ENCODE peak calls at places on chromosomes 6 and 20, in nine cellular contexts. Z is transverse colon, A is HepG2, F is stomach, O is prostate gland, N is HCT116, B is spleen, D is Panc1, T is sigmoid colon. V is an unnamed sample.
A peak's percentile ranks its signal among the peaks of the same experiment; 100 is the strongest.

GRCh38 chr6:34238507-34239239 is 2.0 kb downstream of the HMGA1 start:
- DNase-seq in D (no peak), F (no peak), A (no peak), T (peak; percentile 56), B (peak; percentile 80), O (no peak), N (no peak), Z (no peak), V (no peak)

GRCh38 chr20:36591281-36591680 is 14.3 kb upstream of the RAB5IF start:
- DNase-seq in B (no peak), A (no peak), F (no peak), N (no peak), T (no peak), Z (no peak), O (no peak), D (no peak), V (no peak)

GRCh38 chr6:144327081-144327480 is 41.9 kb downstream of the UTRN start:
- DNase-seq in D (no peak), A (no peak), F (no peak), O (peak; percentile 74), T (no peak), N (no peak), B (no peak), Z (no peak), V (no peak)

GRCh38 chr6:52612336-52613096 is 35.7 kb upstream of the TRAM2 start:
- DNase-seq in N (no peak), F (no peak), Z (no peak), T (no peak), O (no peak), B (no peak), A (no peak), D (no peak), V (no peak)

GRCh38 chr20:50333131-50333530 is 142.5 kb downstream of the CEBPB start:
- DNase-seq in F (no peak), T (peak; percentile 33), A (no peak), N (no peak), O (no peak), D (no peak), B (peak; percentile 12), Z (no peak), V (no peak)

GRCh38 chr6:158011980-158012566 is 30.4 kb downstream of the SYNJ2 start:
- DNase-seq in F (no peak), Z (no peak), B (peak; percentile 36), D (no peak), O (no peak), A (no peak), N (no peak), T (peak; percentile 39), V (no peak)

GRCh38 chr6:134379086-134379485 is 61.2 kb upstream of the SGK1 start:
- DNase-seq in Z (peak; percentile 84), N (peak; percentile 73), B (no peak), A (no peak), O (peak; percentile 76), F (peak; percentile 88), T (no peak), D (no peak), V (no peak)

GRCh38 chr6:3426091-3426780 is 30.6 kb downstream of the SLC22A23 start:
- DNase-seq in D (no peak), Z (no peak), F (no peak), T (no peak), B (no peak), A (no peak), O (no peak), N (no peak), V (no peak)

GRCh38 chr20:63942250-63943006 is 13.8 kb downstream of the UCKL1 start:
- DNase-seq in O (no peak), B (peak; percentile 90), F (peak; percentile 69), A (no peak), T (peak; percentile 65), N (no peak), Z (peak; percentile 50), D (no peak), V (no peak)

GRCh38 chr20:18609741-18610140 is 21.9 kb downstream of the DTD1 start:
- DNase-seq in D (no peak), O (no peak), T (no peak), Z (no peak), F (no peak), B (no peak), A (no peak), N (no peak), V (no peak)

GRCh38 chr6:55578537-55579363 is at the start of gene HMGCLL1:
- DNase-seq in Z (peak; percentile 11), F (no peak), A (no peak), T (peak; percentile 62), B (no peak), D (no peak), N (no peak), O (no peak), V (peak; percentile 19)
- TF ChIP-seq POLR2AphosphoS5 in Z (no peak), F (no peak), A (no peak), T (no peak), B (no peak), D (no peak), N (no peak), O (no peak), V (no peak)

GRCh38 chr6:109896333-109896732 is 81.8 kb upstream of the GPR6 start:
- DNase-seq in D (no peak), Z (no peak), O (no peak), T (no peak), B (no peak), F (no peak), N (no peak), A (no peak), V (no peak)

GRCh38 chr6:109893606-109894005 is 84.5 kb upstream of the GPR6 start:
- DNase-seq in T (no peak), D (no peak), F (no peak), O (no peak), B (no peak), A (no peak), N (no peak), Z (no peak), V (no peak)

GRCh38 chr6:109891924-109892323 is 86.2 kb upstream of the GPR6 start:
- DNase-seq in D (no peak), N (no peak), A (no peak), T (no peak), B (no peak), Z (peak; percentile 17), F (no peak), O (no peak), V (no peak)

GRCh38 chr6:109894181-109894580 is 83.9 kb upstream of the GPR6 start:
- DNase-seq in D (no peak), B (no peak), N (no peak), O (no peak), Z (no peak), A (no peak), T (no peak), F (no peak), V (no peak)

GRCh38 chr6:109892451-109893435 is 85.4 kb upstream of the GPR6 start:
- DNase-seq in A (no peak), N (peak; percentile 82), D (no peak), F (peak; percentile 77), O (peak; percentile 38), Z (peak; percentile 29), T (no peak), B (no peak), V (peak; percentile 71)
- H3K4me3 ChIP-seq in A (no peak overlapping the region), N (peak overlapping the region; percentile 35), D (no peak overlapping the region), F (no peak overlapping the region), O (no peak overlapping the region), Z (no peak overlapping the region), T (no peak overlapping the region), B (peak overlapping the region; percentile 52), V (no peak overlapping the region)

GRCh38 chr6:45293306-45293705 is 34.8 kb upstream of the RUNX2 start:
- DNase-seq in D (no peak), B (no peak), O (no peak), A (no peak), Z (no peak), N (no peak), F (no peak), T (no peak), V (no peak)

DNA sequence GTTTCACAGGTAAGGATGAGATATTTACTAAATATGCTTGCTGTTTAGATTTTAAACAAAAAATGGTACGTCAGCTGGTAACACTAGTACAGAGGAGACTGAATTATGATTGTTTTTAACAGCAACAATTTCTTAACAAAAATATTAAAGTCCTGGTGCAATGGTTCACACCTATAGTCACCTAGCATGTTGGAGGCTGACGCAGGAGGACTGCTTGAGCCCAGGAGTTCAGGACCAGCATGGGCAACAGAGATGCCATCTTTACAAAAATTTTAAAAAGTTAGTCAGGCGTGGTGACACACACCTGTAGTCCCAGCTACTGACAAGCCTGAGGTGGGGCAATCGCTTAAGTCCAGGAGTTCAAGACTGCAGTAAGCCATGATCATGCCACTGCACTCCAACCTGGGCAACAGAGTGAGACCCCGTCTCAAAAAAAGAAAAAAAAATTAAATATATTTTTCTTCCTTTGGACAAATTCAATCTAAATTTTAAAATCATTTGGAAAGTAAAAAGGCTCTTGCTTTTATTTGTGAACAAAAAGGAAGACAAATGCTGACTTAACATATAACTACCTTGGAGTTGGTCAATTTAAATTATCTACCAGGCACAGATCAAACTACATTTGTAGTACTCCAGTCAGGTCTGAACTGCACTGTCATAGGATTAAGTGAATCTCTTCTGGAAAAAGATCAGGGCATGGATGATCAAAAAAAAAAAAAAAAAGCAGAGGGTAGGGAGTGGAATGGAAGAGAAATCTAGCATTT is 38.2 kb upstream of the RUNX2 start:
- DNase-seq in A (no peak), F (no peak), D (no peak), T (no peak), N (no peak), O (no peak), Z (no peak), B (no peak), V (no peak)
- H3K27ac ChIP-seq in A (no peak overlapping the region), F (no peak overlapping the region), D (no peak overlapping the region), T (no peak overlapping the region), N (no peak overlapping the region), O (no peak overlapping the region), Z (no peak overlapping the region), B (no peak overlapping the region), V (no peak overlapping the region)

GRCh38 chr6:118651282-118652050 is at the start of gene CEP85L:
- DNase-seq in T (peak; percentile 95), F (peak; percentile 94), A (peak; percentile 81), N (peak; percentile 62), B (peak; percentile 98), D (peak; percentile 38), O (peak; percentile 86), Z (peak; percentile 90), V (peak; percentile 77)
- TF ChIP-seq POLR2AphosphoS5 in T (peak; percentile 90), F (peak; percentile 70), A (no peak), N (peak; percentile 89), B (peak; percentile 86), D (peak; percentile 68), O (peak; percentile 70), Z (peak; percentile 92), V (peak; percentile 55)

DNA sequence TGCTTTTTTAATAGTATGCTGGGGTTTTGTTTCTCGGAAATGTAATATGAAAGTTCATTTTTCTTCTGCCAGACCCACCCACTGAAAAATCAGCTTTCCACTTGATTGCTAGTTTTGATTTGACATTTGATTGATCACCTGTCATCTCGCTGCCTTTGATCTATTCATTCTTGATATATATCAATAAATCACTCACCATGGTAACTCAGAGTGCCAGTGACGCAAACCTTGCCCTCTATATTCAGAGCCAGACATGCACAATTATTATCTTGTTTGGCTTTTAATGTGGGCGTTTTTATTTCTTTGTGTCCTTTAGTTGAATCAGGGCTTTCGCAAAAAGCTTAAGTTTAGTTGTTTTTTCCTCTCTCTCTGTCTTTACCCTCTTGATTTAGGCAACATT is 2.0 kb downstream of the TSHZ2 start:
- DNase-seq in N (no peak), A (no peak), F (no peak), T (no peak), D (no peak), O (no peak), B (no peak), Z (no peak), V (no peak)
- H3K4me3 ChIP-seq in N (no peak overlapping the region), A (no peak overlapping the region), F (peak overlapping the region; percentile 50), T (peak overlapping the region; percentile 38), D (no peak overlapping the region), O (peak overlapping the region; percentile 54), B (peak overlapping the region; percentile 68), Z (peak overlapping the region; percentile 31), V (peak overlapping the region; percentile 66)

V was measured in breast epithelium.